ENCODE peak calls at places on chromosomes 11 and 22, in seven cellular contexts. D is H54; E is NCI-H1092 treated with DMSO at 0.1 percent for 48 hours; C is mesendoderm; A is HTR-8/SVneo; G is Calu3; M is stimulated activated CD4-positive, alpha-beta T cell treated with anti-CD3 and anti-CD28 coated beads, TNF-alpha, amount 100 ng/mL, for 4 hours. Q is an unnamed sample.

GRCh38 chr22:39293766-39294368 is 25.6 kb downstream of the RPL3 start:
- DNase-seq in D (no peak), E (no peak), C (no peak), A (no peak), G (no peak), M (no peak), Q (no peak)

GRCh38 chr22:45768490-45768889 is 96.9 kb downstream of the ATXN10 start:
- DNase-seq in D (no peak), E (no peak), C (no peak), A (no peak), G (no peak), M (no peak), Q (no peak)

GRCh38 chr11:117096973-117097566 is 1.2 kb downstream of the SIK3 start:
- DNase-seq in D (no peak), E (no peak), C (no peak), A (no peak), G (no peak), M (no peak), Q (no peak)

GRCh38 chr22:28750471-28750881 is 8.6 kb downstream of the HSCB start:
- DNase-seq in D (no peak), E (no peak), C (no peak), A (peak; percentile 18), G (no peak), M (no peak), Q (no peak)

GRCh38 chr22:17769716-17770082 is 4.6 kb downstream of the BID start:
- DNase-seq in D (no peak), E (no peak), C (no peak), A (no peak), G (no peak), M (no peak), Q (no peak)

GRCh38 chr22:43270314-43270908 is 72.8 kb downstream of the SCUBE1 start:
- DNase-seq in D (no peak), E (no peak), C (peak; percentile 90), A (no peak), G (peak; percentile 19), M (no peak), Q (no peak)

GRCh38 chr22:45059296-45059695 is 49.5 kb upstream of the PHF21B start:
- DNase-seq in D (no peak), E (no peak), C (no peak), A (no peak), G (no peak), M (no peak), Q (no peak)

GRCh38 chr22:48908547-48908946 is 919.1 kb downstream of the BRD1 start:
- DNase-seq in D (no peak), E (no peak), C (no peak), A (no peak), G (no peak), M (no peak), Q (no peak)

Q was measured in iPS DF 6.9.